ENCODE peak calls at places on chromosomes 1 and 21, in nine cellular contexts. H is astrocyte of the spinal cord; X is progenitor cell of endocrine pancreas; T is central memory CD4-positive, alpha-beta T cell; L is EH; Q is stomach; P is foreskin fibroblast; Z is GM23338; O is choroid plexus epithelial cell. V is an unnamed sample.

GRCh38 chr1:194755241-194755953 is 1569.0 kb upstream of the B3GALT2 start:
- DNase-seq in H (no peak), X (no peak), T (no peak), L (peak), Q (no peak), P (peak), Z (no peak), O (no peak), V (no peak)

GRCh38 chr21:32702702-32703101 is 25.1 kb downstream of the SYNJ1 start:
- DNase-seq in H (peak), X (no peak), T (no peak), L (peak), Q (no peak), P (peak), Z (no peak), O (peak), V (no peak)

GRCh38 chr1:119435061-119435460 is 20.1 kb downstream of the HSD3B2 start:
- DNase-seq in H (no peak), X (no peak), T (no peak), L (no peak), Q (no peak), P (peak), Z (no peak), O (no peak), V (no peak)

GRCh38 chr21:40165671-40166070 is 298.4 kb downstream of the PCP4 start:
- DNase-seq in H (peak), X (no peak), T (no peak), L (peak), Q (no peak), P (no peak), Z (peak), O (no peak), V (no peak)

GRCh38 chr1:65395887-65396612 is 24.4 kb upstream of the LEPR start:
- DNase-seq in H (peak), X (no peak), T (no peak), L (peak), Q (no peak), P (no peak), Z (peak), O (peak), V (no peak)

GRCh38 chr1:53992085-53992874 is 25.7 kb downstream of the LDLRAD1 start:
- DNase-seq in H (no peak), X (no peak), T (no peak), L (peak), Q (no peak), P (no peak), Z (peak), O (peak), V (no peak)

GRCh38 chr1:89844860-89845259 is 24.0 kb downstream of the LRRC8D start:
- DNase-seq in H (no peak), X (no peak), T (no peak), L (no peak), Q (no peak), P (no peak), Z (no peak), O (no peak), V (no peak)

GRCh38 chr1:193355179-193355578 is 168.8 kb upstream of the B3GALT2 start:
- DNase-seq in H (no peak), X (no peak), T (no peak), L (peak), Q (no peak), P (peak), Z (no peak), O (peak), V (no peak)

GRCh38 chr1:28172690-28173150 is 3.8 kb downstream of the PTAFR start:
- DNase-seq in H (no peak), X (no peak), T (peak), L (peak), Q (peak), P (no peak), Z (no peak), O (no peak), V (no peak)

GRCh38 chr1:82867781-82868180 is 1067.0 kb downstream of the ADGRL2 start:
- DNase-seq in H (no peak), X (no peak), T (no peak), L (no peak), Q (no peak), P (no peak), Z (no peak), O (no peak), V (no peak)

GRCh38 chr1:168506204-168506819 is 37.5 kb downstream of the XCL2 start:
- DNase-seq in H (peak), X (no peak), T (no peak), L (peak), Q (no peak), P (peak), Z (no peak), O (no peak), V (no peak)

GRCh38 chr1:57258616-57259330 is 165.1 kb downstream of the DAB1 start:
- DNase-seq in H (no peak), X (no peak), T (no peak), L (no peak), Q (no peak), P (no peak), Z (no peak), O (no peak), V (no peak)

GRCh38 chr1:17539526-17540254 is at the start of gene ARHGEF10L:
- DNase-seq in H (no peak), X (peak), T (no peak), L (peak), Q (no peak), P (no peak), Z (no peak), O (no peak), V (peak)

GRCh38 chr1:200359610-200360163 is 50.1 kb downstream of the ZNF281 start:
- DNase-seq in H (no peak), X (no peak), T (no peak), L (peak), Q (no peak), P (peak), Z (no peak), O (peak), V (no peak)

GRCh38 chr1:196007763-196008162 is 600.5 kb downstream of the KCNT2 start:
- DNase-seq in H (no peak), X (no peak), T (no peak), L (no peak), Q (no peak), P (no peak), Z (no peak), O (no peak), V (no peak)

GRCh38 chr1:215380566-215380965 is 186.5 kb upstream of the KCTD3 start:
- DNase-seq in H (no peak), X (no peak), T (no peak), L (no peak), Q (no peak), P (no peak), Z (no peak), O (no peak), V (no peak)

GRCh38 chr1:170267317-170267716 is 121.6 kb downstream of the NTMT2 start:
- DNase-seq in H (no peak), X (no peak), T (no peak), L (no peak), Q (no peak), P (no peak), Z (peak), O (peak), V (no peak)

GRCh38 chr1:52674497-52675384 is 23.4 kb downstream of the COA7 start:
- DNase-seq in H (no peak), X (no peak), T (no peak), L (no peak), Q (no peak), P (no peak), Z (peak), O (peak), V (no peak)

GRCh38 chr1:59285691-59286090 is 11.2 kb upstream of the FGGY start:
- DNase-seq in H (no peak), X (no peak), T (no peak), L (peak), Q (no peak), P (no peak), Z (no peak), O (no peak), V (no peak)